ENCODE peak calls at places on chromosomes 13 and 19, in four cellular contexts. One of them, this sample, is unnamed.

GRCh38 chr19:15727724-15728123 is at the start of gene OR10H2:
- DNase-seq in upper lobe of right lung: no peak
- DNase-seq in heart right ventricle: no peak
- DNase-seq in ascending aorta: no peak
- DNase-seq in this sample: no peak

GRCh38 chr19:30358319-30358718 is 13.9 kb upstream of the ZNF536 start:
- DNase-seq in ascending aorta: peak
- DNase-seq in heart right ventricle: no peak
- DNase-seq in upper lobe of right lung: no peak
- DNase-seq in this sample: no peak

GRCh38 chr13:21569686-21570085 is 34.3 kb downstream of the MICU2 start:
- DNase-seq in heart right ventricle: no peak
- DNase-seq in ascending aorta: no peak
- DNase-seq in upper lobe of right lung: no peak
- DNase-seq in this sample: no peak

GRCh38 chr13:99434258-99434788 is 66.9 kb upstream of the TM9SF2 start:
- DNase-seq in upper lobe of right lung: no peak
- DNase-seq in ascending aorta: no peak
- DNase-seq in heart right ventricle: no peak
- DNase-seq in this sample: no peak

GRCh38 chr19:18023596-18024212 is 15.7 kb downstream of the ARRDC2 start:
- DNase-seq in heart right ventricle: peak
- DNase-seq in ascending aorta: peak
- DNase-seq in upper lobe of right lung: peak
- DNase-seq in this sample: no peak

GRCh38 chr19:7636691-7637373 is at the start of gene STXBP2:
- DNase-seq in heart right ventricle: no peak
- DNase-seq in upper lobe of right lung: peak
- DNase-seq in ascending aorta: peak
- DNase-seq in this sample: peak

GRCh38 chr13:48818495-48818961 is 157.2 kb upstream of the FNDC3A start:
- DNase-seq in heart right ventricle: no peak
- DNase-seq in upper lobe of right lung: no peak
- DNase-seq in ascending aorta: peak
- DNase-seq in this sample: peak

GRCh38 chr13:34409496-34410163 is 532.4 kb upstream of the NBEA start:
- DNase-seq in upper lobe of right lung: no peak
- DNase-seq in heart right ventricle: no peak
- DNase-seq in ascending aorta: no peak
- DNase-seq in this sample: no peak

GRCh38 chr19:10100163-10100785 is 2.2 kb downstream of the ANGPTL6 start:
- DNase-seq in heart right ventricle: no peak
- DNase-seq in ascending aorta: no peak
- DNase-seq in upper lobe of right lung: no peak
- DNase-seq in this sample: no peak

GRCh38 chr19:43574424-43575155 is 737 bp downstream of the XRCC1 start:
- DNase-seq in ascending aorta: no peak
- DNase-seq in upper lobe of right lung: no peak
- DNase-seq in heart right ventricle: no peak
- DNase-seq in this sample: no peak

GRCh38 chr13:28322256-28322895 is 172.6 kb downstream of the FLT1 start:
- DNase-seq in ascending aorta: no peak
- DNase-seq in heart right ventricle: no peak
- DNase-seq in upper lobe of right lung: no peak
- DNase-seq in this sample: no peak

GRCh38 chr13:111368091-111368490 is 47.6 kb downstream of the TEX29 start:
- DNase-seq in ascending aorta: no peak
- DNase-seq in upper lobe of right lung: no peak
- DNase-seq in heart right ventricle: no peak
- DNase-seq in this sample: no peak

GRCh38 chr13:111281751-111282311 is 38.6 kb upstream of the TEX29 start:
- DNase-seq in heart right ventricle: peak
- DNase-seq in upper lobe of right lung: no peak
- DNase-seq in ascending aorta: peak
- DNase-seq in this sample: no peak

GRCh38 chr13:33168326-33168960 is 117.1 kb downstream of the STARD13 start:
- DNase-seq in heart right ventricle: no peak
- DNase-seq in ascending aorta: no peak
- DNase-seq in upper lobe of right lung: no peak
- DNase-seq in this sample: no peak

GRCh38 chr19:33414667-33415605 is 41.4 kb downstream of the CEBPG start:
- DNase-seq in ascending aorta: no peak
- DNase-seq in heart right ventricle: no peak
- DNase-seq in upper lobe of right lung: no peak
- DNase-seq in this sample: no peak

GRCh38 chr13:52924241-52925148 is 76.1 kb upstream of the PCDH8 start:
- DNase-seq in heart right ventricle: no peak
- DNase-seq in upper lobe of right lung: no peak
- DNase-seq in ascending aorta: no peak
- DNase-seq in this sample: no peak

GRCh38 chr19:19256072-19256969 is 16.8 kb downstream of the TM6SF2 start:
- DNase-seq in heart right ventricle: no peak
- DNase-seq in ascending aorta: no peak
- DNase-seq in upper lobe of right lung: no peak
- DNase-seq in this sample: no peak

GRCh38 chr13:30615851-30616311 is 1.8 kb upstream of the USPL1 start:
- DNase-seq in ascending aorta: no peak
- DNase-seq in heart right ventricle: no peak
- DNase-seq in upper lobe of right lung: no peak
- DNase-seq in this sample: no peak

GRCh38 chr19:19480688-19481087 is 34.7 kb downstream of the TSSK6 start:
- DNase-seq in upper lobe of right lung: no peak
- DNase-seq in heart right ventricle: no peak
- DNase-seq in ascending aorta: no peak
- DNase-seq in this sample: no peak

GRCh38 chr19:8204961-8205360 is 4.2 kb upstream of the CERS4 start:
- DNase-seq in ascending aorta: no peak
- DNase-seq in heart right ventricle: no peak
- DNase-seq in upper lobe of right lung: no peak
- DNase-seq in this sample: no peak

GRCh38 chr13:102399791-102400618 is 1.8 kb downstream of the FGF14 start:
- DNase-seq in ascending aorta: no peak
- DNase-seq in heart right ventricle: no peak
- DNase-seq in upper lobe of right lung: peak
- DNase-seq in this sample: peak

GRCh38 chr19:15194938-15195337 is 5.9 kb downstream of the NOTCH3 start:
- DNase-seq in heart right ventricle: peak
- DNase-seq in upper lobe of right lung: peak
- DNase-seq in ascending aorta: peak
- DNase-seq in this sample: no peak

GRCh38 chr13:31638577-31638976 is 100.7 kb upstream of the RXFP2 start:
- DNase-seq in upper lobe of right lung: no peak
- DNase-seq in ascending aorta: no peak
- DNase-seq in heart right ventricle: peak
- DNase-seq in this sample: no peak

GRCh38 chr13:75685239-75685697 is 49.1 kb downstream of the LMO7 start:
- DNase-seq in heart right ventricle: no peak
- DNase-seq in upper lobe of right lung: no peak
- DNase-seq in ascending aorta: no peak
- DNase-seq in this sample: no peak

DNA sequence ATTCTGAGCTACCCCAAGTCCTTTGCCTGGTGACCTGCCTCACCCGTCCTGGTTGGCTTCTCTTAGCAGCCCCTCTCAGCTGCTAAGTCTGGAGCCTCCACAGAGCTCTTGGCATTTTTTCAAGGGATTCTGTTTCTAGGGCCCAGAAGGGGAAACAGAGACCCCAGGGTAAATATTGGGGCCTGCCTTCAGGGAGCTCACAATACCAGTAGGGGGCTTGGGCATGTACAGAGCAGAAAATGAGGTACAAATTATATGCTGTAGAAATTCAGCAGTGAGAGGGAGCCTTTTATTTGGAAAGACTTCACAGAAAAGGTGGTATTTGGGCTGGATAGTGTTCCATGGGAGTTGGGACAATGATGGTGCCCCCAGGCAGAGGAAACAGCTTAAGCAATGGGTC is 3.7 kb downstream of the SAMD4B start:
- DNase-seq in ascending aorta: no peak
- DNase-seq in upper lobe of right lung: no peak
- DNase-seq in heart right ventricle: no peak
- DNase-seq in this sample: no peak
- TF ChIP-seq CTCF in ascending aorta: no peak
- TF ChIP-seq CTCF in upper lobe of right lung: no peak
- TF ChIP-seq CTCF in heart right ventricle: no peak
- TF ChIP-seq CTCF in this sample: no peak

DNA sequence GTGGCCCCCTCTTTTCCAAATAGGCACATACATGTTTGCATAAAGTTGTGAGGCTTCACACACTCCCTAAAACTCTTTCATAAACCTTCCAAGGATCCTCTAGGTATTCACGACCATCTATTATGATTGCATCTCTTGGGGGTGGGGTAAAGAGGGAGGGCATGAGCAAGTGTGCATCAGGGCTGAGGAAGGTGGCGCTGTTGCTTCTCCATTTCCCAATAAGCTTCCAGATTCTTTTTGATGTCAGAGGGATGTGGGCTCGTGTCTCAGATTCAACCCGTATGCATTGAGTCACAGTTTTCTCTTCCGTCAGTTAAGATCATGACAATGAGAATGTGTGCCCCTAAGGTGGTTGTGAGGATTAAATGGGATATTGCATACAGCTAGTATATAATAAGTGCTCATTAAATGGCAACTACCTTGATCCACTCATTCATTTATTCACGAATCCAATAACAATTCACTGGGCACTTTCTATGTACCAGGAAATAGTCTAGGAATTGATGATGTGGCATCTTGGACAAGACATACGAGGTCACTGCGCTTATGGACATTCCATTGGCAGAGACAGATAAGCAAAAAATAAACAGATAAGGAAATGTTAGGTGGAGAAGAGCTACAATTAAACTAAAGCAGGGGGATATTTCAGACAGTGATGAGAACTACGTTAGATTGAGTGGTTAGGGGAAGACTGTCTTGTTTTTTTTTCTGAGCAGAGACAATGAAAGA is 10.3 kb downstream of the CYP2B6 start:
- DNase-seq in upper lobe of right lung: no peak
- DNase-seq in ascending aorta: no peak
- DNase-seq in heart right ventricle: no peak
- DNase-seq in this sample: no peak
- TF ChIP-seq CTCF in upper lobe of right lung: no peak
- TF ChIP-seq CTCF in ascending aorta: no peak
- TF ChIP-seq CTCF in heart right ventricle: no peak
- TF ChIP-seq CTCF in this sample: no peak

GRCh38 chr19:2199215-2199614 is 35.5 kb downstream of the DOT1L start:
- DNase-seq in heart right ventricle: no peak
- DNase-seq in upper lobe of right lung: no peak
- DNase-seq in ascending aorta: no peak
- DNase-seq in this sample: peak
- TF ChIP-seq CTCF in heart right ventricle: peak
- TF ChIP-seq CTCF in upper lobe of right lung: no peak
- TF ChIP-seq CTCF in ascending aorta: peak
- TF ChIP-seq CTCF in this sample: peak

GRCh38 chr13:73849292-73849691 is 284.9 kb downstream of the KLF12 start:
- DNase-seq in heart right ventricle: no peak
- DNase-seq in ascending aorta: no peak
- DNase-seq in upper lobe of right lung: no peak
- DNase-seq in this sample: no peak
- TF ChIP-seq CTCF in heart right ventricle: peak
- TF ChIP-seq CTCF in ascending aorta: peak
- TF ChIP-seq CTCF in upper lobe of right lung: peak
- TF ChIP-seq CTCF in this sample: peak

DNA sequence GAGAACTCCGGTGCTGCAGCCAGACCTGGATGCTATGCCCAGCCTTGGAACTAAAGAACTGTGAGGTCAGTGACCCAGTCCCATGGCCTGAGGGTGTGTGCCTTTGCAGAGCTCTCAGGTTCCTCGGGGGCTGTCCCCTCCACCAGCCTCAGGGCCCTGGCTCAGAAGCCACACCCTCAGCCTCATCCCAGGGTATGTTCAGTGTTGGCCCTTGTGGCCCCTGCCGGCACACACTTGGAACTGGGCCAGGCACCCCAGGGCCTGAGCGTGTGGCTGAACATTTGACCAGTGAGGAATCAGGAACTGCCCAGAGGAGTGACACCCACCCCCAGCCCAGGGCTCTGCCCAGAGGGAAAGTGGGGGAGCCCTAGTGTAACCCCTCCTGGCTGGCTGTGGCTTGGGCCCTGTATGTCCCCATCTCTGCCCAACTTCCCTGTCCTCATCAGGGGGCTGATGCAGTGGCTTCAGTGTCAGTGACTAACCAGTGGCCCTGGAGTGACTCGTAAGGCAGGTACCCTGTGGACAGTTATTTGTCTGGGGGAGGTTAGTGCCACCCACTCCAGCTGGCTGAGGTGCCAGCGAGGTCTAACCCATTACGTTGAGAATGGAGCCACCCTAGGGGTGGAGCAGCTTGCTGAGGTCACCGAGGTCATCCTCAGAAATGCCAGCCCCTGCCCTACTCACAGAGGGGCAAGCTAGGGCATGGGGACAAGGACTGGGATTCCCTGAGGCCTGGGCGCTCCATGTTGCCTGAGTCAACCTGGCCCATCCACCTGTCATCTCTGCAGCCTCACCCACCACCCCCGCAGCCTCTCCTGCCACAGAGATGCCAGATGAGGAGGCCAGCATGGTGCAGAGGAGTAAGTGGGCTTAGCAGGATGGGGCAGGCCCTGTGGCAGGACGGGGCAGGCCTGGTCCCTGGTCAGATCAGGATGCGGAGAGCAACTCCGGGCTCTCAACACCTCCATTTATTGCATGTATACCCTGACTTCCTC is 9.8 kb downstream of the NKPD1 start:
- DNase-seq in upper lobe of right lung: no peak
- DNase-seq in heart right ventricle: no peak
- DNase-seq in ascending aorta: no peak
- DNase-seq in this sample: no peak
- TF ChIP-seq CTCF in upper lobe of right lung: no peak
- TF ChIP-seq CTCF in heart right ventricle: no peak
- TF ChIP-seq CTCF in ascending aorta: no peak
- TF ChIP-seq CTCF in this sample: no peak

GRCh38 chr13:62320129-62320724 is 904.6 kb upstream of the PCDH20 start:
- DNase-seq in ascending aorta: no peak
- DNase-seq in heart right ventricle: no peak
- DNase-seq in upper lobe of right lung: no peak
- DNase-seq in this sample: no peak
- TF ChIP-seq CTCF in ascending aorta: peak
- TF ChIP-seq CTCF in heart right ventricle: peak
- TF ChIP-seq CTCF in upper lobe of right lung: peak
- TF ChIP-seq CTCF in this sample: peak

GRCh38 chr13:91313103-91313502 is 34.4 kb upstream of the MIR17HG start:
- DNase-seq in upper lobe of right lung: no peak
- DNase-seq in ascending aorta: no peak
- DNase-seq in heart right ventricle: no peak
- DNase-seq in this sample: no peak
- TF ChIP-seq CTCF in upper lobe of right lung: peak
- TF ChIP-seq CTCF in ascending aorta: peak
- TF ChIP-seq CTCF in heart right ventricle: peak
- TF ChIP-seq CTCF in this sample: peak